ENCODE peak calls at places on chromosome 22, in ten cellular contexts. X, R, Q, A, E, G, P, L, J and W are unnamed samples.

GRCh38 chr22:45830531-45831245 is 146.3 kb downstream of the WNT7B start:
- DNase-seq in X (no peak), R (no peak), Q (no peak), A (peak; percentile 7), E (no peak), G (no peak), P (no peak), L (peak; percentile 76), J (peak; percentile 11), W (no peak)

GRCh38 chr22:41052661-41053490 is 39.5 kb upstream of the EP300 start:
- DNase-seq in X (no peak), R (no peak), Q (no peak), A (no peak), E (no peak), G (no peak), P (no peak), L (peak; percentile 55), J (peak; percentile 70), W (no peak)

GRCh38 chr22:17781319-17782031 is 7.2 kb upstream of the BID start:
- DNase-seq in X (no peak), R (no peak), Q (peak; percentile 36), A (no peak), E (peak; percentile 7), G (no peak), P (peak; percentile 40), L (peak; percentile 93), J (peak; percentile 89), W (peak; percentile 93)

GRCh38 chr22:35218079-35218478 is 39.2 kb upstream of the HMGXB4 start:
- DNase-seq in X (no peak), R (no peak), Q (no peak), A (no peak), E (no peak), G (no peak), P (no peak), L (no peak), J (no peak), W (no peak)

GRCh38 chr22:25714070-25714469 is 27.9 kb upstream of the MYO18B start:
- DNase-seq in X (no peak), R (no peak), Q (no peak), A (no peak), E (no peak), G (no peak), P (no peak), L (no peak), J (no peak), W (no peak)

GRCh38 chr22:49325531-49326395 is 501.9 kb downstream of the BRD1 start:
- DNase-seq in X (no peak), R (no peak), Q (no peak), A (no peak), E (no peak), G (peak; percentile 54), P (no peak), L (no peak), J (no peak), W (no peak)

GRCh38 chr22:45516923-45517675 is 14.4 kb downstream of the FBLN1 start:
- DNase-seq in X (no peak), R (no peak), Q (no peak), A (no peak), E (no peak), G (no peak), P (no peak), L (peak; percentile 85), J (peak; percentile 42), W (no peak)

GRCh38 chr22:40818192-40818746 is 877 bp downstream of the SLC25A17 start:
- DNase-seq in X (no peak), R (no peak), Q (no peak), A (no peak), E (no peak), G (no peak), P (peak; percentile 29), L (no peak), J (no peak), W (no peak)

GRCh38 chr22:48478124-48478523 is 1349.5 kb downstream of the BRD1 start:
- DNase-seq in X (no peak), R (no peak), Q (no peak), A (no peak), E (no peak), G (no peak), P (no peak), L (no peak), J (no peak), W (no peak)

GRCh38 chr22:42150727-42151590 is 20.3 kb upstream of the CYP2D6 start:
- DNase-seq in X (no peak), R (no peak), Q (no peak), A (no peak), E (no peak), G (no peak), P (no peak), L (no peak), J (no peak), W (peak; percentile 45)

GRCh38 chr22:38035530-38035885 is 21.7 kb upstream of the PICK1 start:
- DNase-seq in X (no peak), R (no peak), Q (no peak), A (no peak), E (no peak), G (no peak), P (no peak), L (no peak), J (no peak), W (no peak)